ENCODE peak calls at places on chromosomes 16 and 17, in nine cellular contexts. One of them, this sample, is unnamed. For H3K27me3, the result is how much of the 10 kb centered on the place peaks cover.

GRCh38 chr16:72921106-72921505 is 126.8 kb downstream of the ZFHX3 start:
- DNase-seq in bronchial epithelial cell: no peak
- DNase-seq in uterus: no peak
- DNase-seq in transverse colon: no peak
- DNase-seq in GM06990: no peak
- DNase-seq in effector memory CD4-positive, alpha-beta T cell: no peak
- DNase-seq in heart left ventricle: no peak
- DNase-seq in tibial artery: no peak
- DNase-seq in left ventricle myocardium inferior: no peak
- DNase-seq in this sample: no peak

GRCh38 chr16:58018803-58019202 is 6.8 kb upstream of the MMP15 start:
- DNase-seq in bronchial epithelial cell: no peak
- DNase-seq in uterus: no peak
- DNase-seq in transverse colon: no peak
- DNase-seq in GM06990: no peak
- DNase-seq in effector memory CD4-positive, alpha-beta T cell: no peak
- DNase-seq in heart left ventricle: no peak
- DNase-seq in tibial artery: no peak
- DNase-seq in left ventricle myocardium inferior: peak
- DNase-seq in this sample: no peak

GRCh38 chr16:67563708-67564468 is 1.6 kb downstream of the CTCF start:
- DNase-seq in bronchial epithelial cell: peak
- DNase-seq in uterus: peak
- DNase-seq in transverse colon: peak
- DNase-seq in GM06990: no peak
- DNase-seq in effector memory CD4-positive, alpha-beta T cell: no peak
- DNase-seq in heart left ventricle: no peak
- DNase-seq in tibial artery: peak
- DNase-seq in left ventricle myocardium inferior: no peak
- DNase-seq in this sample: peak

GRCh38 chr17:39596543-39597267 is 11.0 kb downstream of the NEUROD2 start:
- DNase-seq in bronchial epithelial cell: no peak
- DNase-seq in uterus: no peak
- DNase-seq in transverse colon: no peak
- DNase-seq in GM06990: no peak
- DNase-seq in effector memory CD4-positive, alpha-beta T cell: no peak
- DNase-seq in heart left ventricle: no peak
- DNase-seq in tibial artery: no peak
- DNase-seq in left ventricle myocardium inferior: no peak
- DNase-seq in this sample: no peak

GRCh38 chr16:57556941-57557541 is 14.6 kb downstream of the ADGRG5 start:
- DNase-seq in bronchial epithelial cell: no peak
- DNase-seq in uterus: no peak
- DNase-seq in transverse colon: no peak
- DNase-seq in GM06990: no peak
- DNase-seq in effector memory CD4-positive, alpha-beta T cell: no peak
- DNase-seq in heart left ventricle: no peak
- DNase-seq in tibial artery: no peak
- DNase-seq in left ventricle myocardium inferior: no peak
- DNase-seq in this sample: no peak

GRCh38 chr17:40343126-40344119 is 21.1 kb downstream of the GJD3 start:
- DNase-seq in bronchial epithelial cell: no peak
- DNase-seq in uterus: peak
- DNase-seq in transverse colon: peak
- DNase-seq in GM06990: no peak
- DNase-seq in effector memory CD4-positive, alpha-beta T cell: no peak
- DNase-seq in heart left ventricle: peak
- DNase-seq in tibial artery: no peak
- DNase-seq in left ventricle myocardium inferior: peak
- DNase-seq in this sample: no peak

GRCh38 chr17:35773674-35774425 is 13.2 kb downstream of the C17orf50 start:
- DNase-seq in bronchial epithelial cell: no peak
- DNase-seq in uterus: no peak
- DNase-seq in transverse colon: no peak
- DNase-seq in GM06990: no peak
- DNase-seq in effector memory CD4-positive, alpha-beta T cell: no peak
- DNase-seq in heart left ventricle: no peak
- DNase-seq in tibial artery: no peak
- DNase-seq in left ventricle myocardium inferior: no peak
- DNase-seq in this sample: no peak

GRCh38 chr16:13018026-13018425 is 116.6 kb downstream of the SHISA9 start:
- DNase-seq in bronchial epithelial cell: no peak
- DNase-seq in uterus: no peak
- DNase-seq in transverse colon: no peak
- DNase-seq in GM06990: no peak
- DNase-seq in effector memory CD4-positive, alpha-beta T cell: no peak
- DNase-seq in heart left ventricle: no peak
- DNase-seq in tibial artery: no peak
- DNase-seq in left ventricle myocardium inferior: no peak
- DNase-seq in this sample: no peak

GRCh38 chr17:32519769-32520701 is 33.2 kb downstream of the CDK5R1 start:
- DNase-seq in bronchial epithelial cell: peak
- DNase-seq in uterus: no peak
- DNase-seq in transverse colon: peak
- DNase-seq in GM06990: peak
- DNase-seq in effector memory CD4-positive, alpha-beta T cell: peak
- DNase-seq in heart left ventricle: peak
- DNase-seq in tibial artery: peak
- DNase-seq in left ventricle myocardium inferior: no peak
- DNase-seq in this sample: no peak

GRCh38 chr17:64081802-64082799 is 47.8 kb downstream of the ERN1 start:
- DNase-seq in bronchial epithelial cell: peak
- DNase-seq in uterus: no peak
- DNase-seq in transverse colon: peak
- DNase-seq in GM06990: peak
- DNase-seq in effector memory CD4-positive, alpha-beta T cell: peak
- DNase-seq in heart left ventricle: no peak
- DNase-seq in tibial artery: no peak
- DNase-seq in left ventricle myocardium inferior: no peak
- DNase-seq in this sample: peak

GRCh38 chr17:33732116-33732515 is 439.0 kb upstream of the ASIC2 start:
- DNase-seq in bronchial epithelial cell: peak
- DNase-seq in uterus: no peak
- DNase-seq in transverse colon: no peak
- DNase-seq in GM06990: no peak
- DNase-seq in effector memory CD4-positive, alpha-beta T cell: no peak
- DNase-seq in heart left ventricle: no peak
- DNase-seq in tibial artery: no peak
- DNase-seq in left ventricle myocardium inferior: no peak
- DNase-seq in this sample: no peak

GRCh38 chr17:63995626-63996025 is 2.5 kb upstream of the PRR29 start:
- DNase-seq in bronchial epithelial cell: no peak
- DNase-seq in uterus: peak
- DNase-seq in transverse colon: no peak
- DNase-seq in GM06990: no peak
- DNase-seq in effector memory CD4-positive, alpha-beta T cell: no peak
- DNase-seq in heart left ventricle: no peak
- DNase-seq in tibial artery: peak
- DNase-seq in left ventricle myocardium inferior: peak
- DNase-seq in this sample: no peak

GRCh38 chr16:87331241-87331801 is 14.1 kb upstream of the C16orf95 start:
- DNase-seq in bronchial epithelial cell: no peak
- DNase-seq in uterus: no peak
- DNase-seq in transverse colon: no peak
- DNase-seq in GM06990: no peak
- DNase-seq in effector memory CD4-positive, alpha-beta T cell: no peak
- DNase-seq in heart left ventricle: no peak
- DNase-seq in tibial artery: no peak
- DNase-seq in left ventricle myocardium inferior: no peak
- DNase-seq in this sample: no peak
- H3K4me3 ChIP-seq in bronchial epithelial cell: no peak
- H3K4me3 ChIP-seq in uterus: no peak
- H3K4me3 ChIP-seq in transverse colon: no peak
- H3K4me3 ChIP-seq in GM06990: no peak
- H3K4me3 ChIP-seq in effector memory CD4-positive, alpha-beta T cell: no peak
- H3K4me3 ChIP-seq in heart left ventricle: no peak
- H3K4me3 ChIP-seq in tibial artery: no peak
- H3K4me3 ChIP-seq in left ventricle myocardium inferior: no peak
- H3K4me3 ChIP-seq in this sample: no peak

DNA sequence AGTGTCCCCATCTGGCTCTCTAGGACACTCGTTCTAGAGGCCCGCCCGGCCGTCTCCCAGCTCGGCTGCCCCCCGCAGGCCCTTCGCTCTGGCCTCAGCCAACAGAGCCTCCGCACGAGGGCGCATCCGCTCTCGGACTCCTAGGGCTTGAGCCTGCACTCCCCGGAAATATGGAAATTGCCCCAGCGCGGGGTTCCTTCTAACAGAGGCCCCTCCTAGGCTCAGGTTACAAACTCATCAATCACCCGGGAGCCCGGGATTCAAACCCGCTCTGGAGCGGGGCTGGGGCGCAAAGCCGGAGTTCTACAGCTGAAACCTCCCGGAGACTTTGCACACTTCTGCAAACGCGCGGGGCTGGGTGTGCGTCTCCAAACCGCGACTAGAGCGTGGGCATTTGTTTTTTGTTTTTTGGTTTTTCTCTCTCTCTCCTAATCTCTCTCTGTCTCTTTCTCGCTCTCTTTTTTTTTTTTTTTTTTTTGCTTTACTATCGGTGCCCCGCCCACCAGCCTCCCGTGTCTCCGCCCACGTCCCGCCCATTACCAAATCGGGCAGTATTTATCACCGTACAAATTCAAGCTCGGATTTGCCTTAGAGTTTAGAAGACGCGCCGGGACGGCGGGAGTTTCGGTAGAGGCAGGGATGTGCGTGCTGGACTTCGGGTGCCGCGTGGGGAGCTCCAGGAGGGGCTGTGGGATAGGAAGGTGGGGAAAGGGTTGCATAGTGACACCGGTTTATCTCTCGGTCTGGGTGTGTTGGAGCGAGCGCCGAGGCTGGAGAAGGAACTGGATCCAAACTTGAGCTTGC is 2.4 kb upstream of the FOXL1 start:
- DNase-seq in bronchial epithelial cell: peak
- DNase-seq in uterus: peak
- DNase-seq in transverse colon: peak
- DNase-seq in GM06990: peak
- DNase-seq in effector memory CD4-positive, alpha-beta T cell: no peak
- DNase-seq in heart left ventricle: peak
- DNase-seq in tibial artery: peak
- DNase-seq in left ventricle myocardium inferior: peak
- DNase-seq in this sample: no peak
- H3K27me3 ChIP-seq in bronchial epithelial cell: under half
- H3K27me3 ChIP-seq in uterus: under half
- H3K27me3 ChIP-seq in transverse colon: half or more
- H3K27me3 ChIP-seq in GM06990: under half
- H3K27me3 ChIP-seq in effector memory CD4-positive, alpha-beta T cell: under half
- H3K27me3 ChIP-seq in heart left ventricle: half or more
- H3K27me3 ChIP-seq in tibial artery: under half
- H3K27me3 ChIP-seq in left ventricle myocardium inferior: half or more
- H3K27me3 ChIP-seq in this sample: under half

GRCh38 chr16:81095653-81095952 is 592 bp downstream of the GCSH start:
- DNase-seq in bronchial epithelial cell: no peak
- DNase-seq in uterus: no peak
- DNase-seq in transverse colon: no peak
- DNase-seq in GM06990: no peak
- DNase-seq in effector memory CD4-positive, alpha-beta T cell: no peak
- DNase-seq in heart left ventricle: no peak
- DNase-seq in tibial artery: no peak
- DNase-seq in left ventricle myocardium inferior: no peak
- DNase-seq in this sample: no peak

GRCh38 chr16:81095953-81096714 is at the start of gene GCSH:
- DNase-seq in bronchial epithelial cell: peak
- DNase-seq in uterus: peak
- DNase-seq in transverse colon: peak
- DNase-seq in GM06990: peak
- DNase-seq in effector memory CD4-positive, alpha-beta T cell: peak
- DNase-seq in heart left ventricle: peak
- DNase-seq in tibial artery: peak
- DNase-seq in left ventricle myocardium inferior: peak
- DNase-seq in this sample: peak

GRCh38 chr16:81096715-81097208 is 567 bp upstream of the GCSH start:
- DNase-seq in bronchial epithelial cell: no peak
- DNase-seq in uterus: peak
- DNase-seq in transverse colon: no peak
- DNase-seq in GM06990: no peak
- DNase-seq in effector memory CD4-positive, alpha-beta T cell: no peak
- DNase-seq in heart left ventricle: no peak
- DNase-seq in tibial artery: no peak
- DNase-seq in left ventricle myocardium inferior: no peak
- DNase-seq in this sample: no peak

GRCh38 chr16:81097230-81097629 is 1.0 kb upstream of the GCSH start:
- DNase-seq in bronchial epithelial cell: no peak
- DNase-seq in uterus: no peak
- DNase-seq in transverse colon: no peak
- DNase-seq in GM06990: no peak
- DNase-seq in effector memory CD4-positive, alpha-beta T cell: no peak
- DNase-seq in heart left ventricle: no peak
- DNase-seq in tibial artery: no peak
- DNase-seq in left ventricle myocardium inferior: no peak
- DNase-seq in this sample: no peak

GRCh38 chr16:81094771-81095251 is 1.4 kb downstream of the GCSH start:
- DNase-seq in bronchial epithelial cell: no peak
- DNase-seq in uterus: no peak
- DNase-seq in transverse colon: no peak
- DNase-seq in GM06990: no peak
- DNase-seq in effector memory CD4-positive, alpha-beta T cell: no peak
- DNase-seq in heart left ventricle: no peak
- DNase-seq in tibial artery: no peak
- DNase-seq in left ventricle myocardium inferior: no peak
- DNase-seq in this sample: no peak
- H3K4me3 ChIP-seq in bronchial epithelial cell: no peak
- H3K4me3 ChIP-seq in uterus: peak
- H3K4me3 ChIP-seq in transverse colon: no peak
- H3K4me3 ChIP-seq in GM06990: peak
- H3K4me3 ChIP-seq in effector memory CD4-positive, alpha-beta T cell: no peak
- H3K4me3 ChIP-seq in heart left ventricle: peak
- H3K4me3 ChIP-seq in tibial artery: peak
- H3K4me3 ChIP-seq in left ventricle myocardium inferior: peak
- H3K4me3 ChIP-seq in this sample: no peak

GRCh38 chr17:74861554-74862107 is 1.9 kb upstream of the GRIN2C start:
- DNase-seq in bronchial epithelial cell: no peak
- DNase-seq in uterus: no peak
- DNase-seq in transverse colon: no peak
- DNase-seq in GM06990: no peak
- DNase-seq in effector memory CD4-positive, alpha-beta T cell: no peak
- DNase-seq in heart left ventricle: no peak
- DNase-seq in tibial artery: no peak
- DNase-seq in left ventricle myocardium inferior: no peak
- DNase-seq in this sample: no peak

GRCh38 chr17:74862108-74862901 is 2.6 kb upstream of the GRIN2C start:
- DNase-seq in bronchial epithelial cell: no peak
- DNase-seq in uterus: peak
- DNase-seq in transverse colon: peak
- DNase-seq in GM06990: no peak
- DNase-seq in effector memory CD4-positive, alpha-beta T cell: peak
- DNase-seq in heart left ventricle: peak
- DNase-seq in tibial artery: peak
- DNase-seq in left ventricle myocardium inferior: peak
- DNase-seq in this sample: peak

GRCh38 chr17:74859439-74860228 is at the start of gene GRIN2C:
- DNase-seq in bronchial epithelial cell: no peak
- DNase-seq in uterus: no peak
- DNase-seq in transverse colon: no peak
- DNase-seq in GM06990: no peak
- DNase-seq in effector memory CD4-positive, alpha-beta T cell: no peak
- DNase-seq in heart left ventricle: no peak
- DNase-seq in tibial artery: no peak
- DNase-seq in left ventricle myocardium inferior: no peak
- DNase-seq in this sample: no peak

GRCh38 chr17:74860229-74860998 is 729 bp upstream of the GRIN2C start:
- DNase-seq in bronchial epithelial cell: no peak
- DNase-seq in uterus: no peak
- DNase-seq in transverse colon: no peak
- DNase-seq in GM06990: no peak
- DNase-seq in effector memory CD4-positive, alpha-beta T cell: no peak
- DNase-seq in heart left ventricle: no peak
- DNase-seq in tibial artery: no peak
- DNase-seq in left ventricle myocardium inferior: no peak
- DNase-seq in this sample: no peak

GRCh38 chr17:74860999-74861553 is 1.4 kb upstream of the GRIN2C start:
- DNase-seq in bronchial epithelial cell: no peak
- DNase-seq in uterus: no peak
- DNase-seq in transverse colon: no peak
- DNase-seq in GM06990: no peak
- DNase-seq in effector memory CD4-positive, alpha-beta T cell: no peak
- DNase-seq in heart left ventricle: no peak
- DNase-seq in tibial artery: no peak
- DNase-seq in left ventricle myocardium inferior: no peak
- DNase-seq in this sample: no peak
- H3K27me3 ChIP-seq in bronchial epithelial cell: under half
- H3K27me3 ChIP-seq in uterus: under half
- H3K27me3 ChIP-seq in transverse colon: half or more
- H3K27me3 ChIP-seq in GM06990: under half
- H3K27me3 ChIP-seq in effector memory CD4-positive, alpha-beta T cell: under half
- H3K27me3 ChIP-seq in heart left ventricle: under half
- H3K27me3 ChIP-seq in tibial artery: under half
- H3K27me3 ChIP-seq in left ventricle myocardium inferior: half or more
- H3K27me3 ChIP-seq in this sample: half or more

This sample was measured in SJSA1.